ENCODE peak calls at places on chromosomes 1 and 21, in seven cellular contexts. I is epithelial cell of esophagus, D is left colon, V is fibroblast of mammary gland, T is pancreas, R is NCI-H2107, Y is fibroblast of lung. Z is an unnamed sample.

GRCh38 chr21:28790335-28790734 is 202.3 kb downstream of the LTN1 start:
- DNase-seq in I (no peak), D (no peak), V (no peak), T (no peak), R (no peak), Y (no peak), Z (no peak)

GRCh38 chr1:51666463-51666862 is 49.6 kb downstream of the OSBPL9 start:
- DNase-seq in I (peak), D (no peak), V (peak), T (no peak), R (no peak), Y (peak), Z (no peak)

GRCh38 chr1:180176965-180177364 is 22.3 kb downstream of the QSOX1 start:
- DNase-seq in I (no peak), D (no peak), V (no peak), T (peak), R (no peak), Y (no peak), Z (no peak)

GRCh38 chr21:32994305-32994704 is 31.4 kb upstream of the OLIG2 start:
- DNase-seq in I (peak), D (no peak), V (peak), T (no peak), R (no peak), Y (peak), Z (no peak)

GRCh38 chr1:26584022-26584485 is 54.5 kb downstream of the RPS6KA1 start:
- DNase-seq in I (peak), D (no peak), V (peak), T (no peak), R (no peak), Y (no peak), Z (no peak)

GRCh38 chr1:108742268-108742667 is 4.2 kb upstream of the STXBP3 start:
- DNase-seq in I (no peak), D (no peak), V (no peak), T (no peak), R (no peak), Y (no peak), Z (no peak)

GRCh38 chr1:118739421-118739930 is 248.7 kb downstream of the TBX15 start:
- DNase-seq in I (no peak), D (no peak), V (peak), T (no peak), R (no peak), Y (no peak), Z (no peak)

GRCh38 chr1:89757532-89757931 is 63.3 kb upstream of the LRRC8D start:
- DNase-seq in I (no peak), D (peak), V (peak), T (no peak), R (no peak), Y (no peak), Z (peak)

GRCh38 chr1:176461576-176461975 is 1.4 kb upstream of the PAPPA2 start:
- DNase-seq in I (no peak), D (no peak), V (no peak), T (no peak), R (no peak), Y (no peak), Z (no peak)

GRCh38 chr1:240414237-240414636 is 197.7 kb downstream of the GREM2 start:
- DNase-seq in I (peak), D (no peak), V (peak), T (no peak), R (no peak), Y (peak), Z (no peak)

GRCh38 chr1:82449671-82450070 is 648.9 kb downstream of the ADGRL2 start:
- DNase-seq in I (no peak), D (no peak), V (no peak), T (no peak), R (no peak), Y (peak), Z (no peak)

GRCh38 chr21:35989185-35989735 is 71.1 kb downstream of the SETD4 start:
- DNase-seq in I (peak), D (peak), V (peak), T (no peak), R (no peak), Y (peak), Z (no peak)

GRCh38 chr1:33007190-33008050 is 29.3 kb downstream of the AK2 start:
- DNase-seq in I (peak), D (peak), V (peak), T (no peak), R (peak), Y (peak), Z (no peak)

Z was measured in NK-92 treated with Interleukin-12 subunit alpha and Interleukin-12 subunit beta, amount 100 ng/mL, for 24 hours.